ENCODE peak calls at places on chromosomes 13 and 19, in five cellular contexts. S is H9, H is keratinocyte, R is A673, X is pancreas. M is an unnamed sample.

GRCh38 chr13:48828962-48829405 is 146.7 kb upstream of the FNDC3A start:
- DNase-seq in S (peak), H (no peak), R (no peak), X (no peak), M (no peak)

GRCh38 chr19:40623403-40624239 is 22.5 kb downstream of the LTBP4 start:
- DNase-seq in S (peak), H (no peak), R (peak), X (peak), M (no peak)

GRCh38 chr19:10805075-10805757 is 30.8 kb downstream of the TMED1 start:
- DNase-seq in S (no peak), H (no peak), R (no peak), X (no peak), M (no peak)

GRCh38 chr13:47499358-47500150 is 501.5 kb downstream of the SUCLA2 start:
- DNase-seq in S (no peak), H (no peak), R (peak), X (no peak), M (peak)

GRCh38 chr13:34078334-34078999 is 260.5 kb downstream of the RFC3 start:
- DNase-seq in S (no peak), H (no peak), R (no peak), X (no peak), M (no peak)

GRCh38 chr13:31786011-31786410 is 46.7 kb downstream of the RXFP2 start:
- DNase-seq in S (no peak), H (no peak), R (no peak), X (no peak), M (no peak)

GRCh38 chr19:57210381-57210780 is 19.1 kb downstream of the ZNF264 start:
- DNase-seq in S (no peak), H (no peak), R (no peak), X (no peak), M (no peak)

GRCh38 chr13:25908390-25908789 is 143.4 kb downstream of the SHISA2 start:
- DNase-seq in S (no peak), H (no peak), R (no peak), X (no peak), M (no peak)

GRCh38 chr13:40537146-40537895 is 129.1 kb downstream of the FOXO1 start:
- DNase-seq in S (no peak), H (no peak), R (no peak), X (no peak), M (no peak)

GRCh38 chr19:51272183-51272817 is 21.4 kb downstream of the SIGLECL1 start:
- DNase-seq in S (no peak), H (no peak), R (peak), X (no peak), M (no peak)

GRCh38 chr19:43124360-43124759 is 41.9 kb upstream of the PSG2 start:
- DNase-seq in S (no peak), H (no peak), R (no peak), X (no peak), M (no peak)

GRCh38 chr13:36421447-36421846 is 10.8 kb upstream of the CCNA1 start:
- DNase-seq in S (no peak), H (no peak), R (no peak), X (no peak), M (peak)

GRCh38 chr13:34349091-34349722 is 531.3 kb downstream of the RFC3 start:
- DNase-seq in S (no peak), H (no peak), R (no peak), X (no peak), M (no peak)

GRCh38 chr13:59178344-59178743 is 985.4 kb downstream of the DIAPH3 start:
- DNase-seq in S (no peak), H (no peak), R (peak), X (no peak), M (no peak)

GRCh38 chr13:69950160-69950559 is 157.5 kb upstream of the ATXN8OS start:
- DNase-seq in S (no peak), H (no peak), R (no peak), X (no peak), M (no peak)

GRCh38 chr13:27988520-27988919 is at the start of gene URAD:
- DNase-seq in S (no peak), H (no peak), R (no peak), X (no peak), M (no peak)

GRCh38 chr19:17602872-17603552 is 47.6 kb downstream of the COLGALT1 start:
- DNase-seq in S (no peak), H (no peak), R (no peak), X (no peak), M (no peak)

GRCh38 chr19:9935409-9936062 is 779 bp downstream of the OLFM2 start:
- DNase-seq in S (peak), H (no peak), R (no peak), X (no peak), M (no peak)

GRCh38 chr13:62320731-62321130 is 905.1 kb upstream of the PCDH20 start:
- DNase-seq in S (no peak), H (no peak), R (no peak), X (no peak), M (no peak)

GRCh38 chr19:31334101-31334848 is 15.0 kb downstream of the TSHZ3 start:
- DNase-seq in S (no peak), H (no peak), R (no peak), X (no peak), M (peak)

GRCh38 chr13:70856706-70857105 is 748.5 kb upstream of the KLHL1 start:
- DNase-seq in S (no peak), H (no peak), R (no peak), X (no peak), M (peak)

GRCh38 chr13:60148918-60149317 is 14.8 kb downstream of the DIAPH3 start:
- DNase-seq in S (no peak), H (no peak), R (no peak), X (no peak), M (no peak)

GRCh38 chr13:93045836-93046235 is 180.8 kb upstream of the GPC6 start:
- DNase-seq in S (no peak), H (no peak), R (no peak), X (no peak), M (no peak)

GRCh38 chr19:29666634-29667389 is 1.6 kb downstream of the PLEKHF1 start:
- DNase-seq in S (peak), H (no peak), R (peak), X (no peak), M (no peak)

GRCh38 chr19:39405930-39406655 is 554 bp upstream of the ZFP36 start:
- DNase-seq in S (peak), H (no peak), R (peak), X (no peak), M (no peak)

GRCh38 chr19:29431332-29431731 is 94.5 kb upstream of the VSTM2B start:
- DNase-seq in S (no peak), H (no peak), R (no peak), X (no peak), M (no peak)

GRCh38 chr13:47004022-47004421 is 107.2 kb upstream of the HTR2A start:
- DNase-seq in S (no peak), H (no peak), R (no peak), X (no peak), M (no peak)

GRCh38 chr19:44580366-44580895 is 32.9 kb upstream of the IGSF23 start:
- DNase-seq in S (no peak), H (no peak), R (no peak), X (no peak), M (no peak)
- H3K27ac ChIP-seq in S (no peak), H (no peak), R (no peak), X (no peak), M (no peak)

GRCh38 chr13:108987945-108988344 is 358.5 kb downstream of the MYO16 start:
- DNase-seq in S (no peak), H (no peak), R (no peak), X (no peak), M (no peak)

GRCh38 chr13:108996430-108996829 is 367.0 kb downstream of the MYO16 start:
- DNase-seq in S (no peak), H (no peak), R (no peak), X (no peak), M (no peak)

GRCh38 chr13:108987488-108987887 is 358.1 kb downstream of the MYO16 start:
- DNase-seq in S (no peak), H (peak), R (peak), X (no peak), M (no peak)

GRCh38 chr13:108993346-108993745 is 363.9 kb downstream of the MYO16 start:
- DNase-seq in S (no peak), H (no peak), R (no peak), X (no peak), M (no peak)
- H3K27ac ChIP-seq in S (no peak), H (no peak), R (no peak), X (no peak), M (peak)

DNA sequence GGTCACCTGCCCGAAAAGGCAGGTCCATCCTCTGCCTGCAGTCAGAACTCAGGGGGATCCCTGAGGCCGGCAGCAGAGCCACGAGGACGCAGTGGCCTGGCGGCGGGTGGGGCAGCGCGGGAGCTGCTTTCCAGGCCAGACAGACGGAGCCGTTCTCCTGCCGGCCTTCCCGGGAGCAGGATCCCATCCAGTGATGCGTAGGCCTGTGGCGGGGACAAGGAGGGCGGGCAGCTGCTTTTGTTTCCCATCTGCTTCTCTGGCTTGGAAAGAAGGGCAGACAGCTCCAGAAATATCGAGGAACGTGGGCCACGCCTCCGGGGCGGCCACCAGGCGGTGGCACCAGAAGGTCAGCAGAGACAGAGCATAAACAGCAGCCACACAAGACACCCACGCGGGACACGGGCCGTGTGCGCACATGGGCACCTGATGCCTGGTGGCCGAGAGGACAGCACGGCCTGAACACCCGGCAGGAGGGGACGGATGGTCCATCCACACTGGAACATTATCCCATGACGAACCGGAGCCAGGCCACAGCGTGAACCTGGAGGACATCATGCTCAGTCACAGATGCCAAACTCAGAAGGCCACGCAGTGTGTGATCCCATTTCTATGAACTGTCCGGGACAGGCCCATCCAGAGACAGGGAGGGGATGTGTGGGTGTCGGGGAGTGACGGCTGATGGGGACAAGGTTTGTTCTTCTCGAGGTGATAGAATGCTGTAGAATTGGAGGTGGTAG is 13.9 kb upstream of the MKNK2 start:
- DNase-seq in S (no peak), H (no peak), R (no peak), X (no peak), M (no peak)
- H3K27ac ChIP-seq in S (no peak), H (no peak), R (no peak), X (no peak), M (no peak)

GRCh38 chr13:29520671-29521070 is 74.8 kb downstream of the SLC7A1 start:
- DNase-seq in S (no peak), H (no peak), R (peak), X (no peak), M (no peak)

GRCh38 chr13:29521336-29521735 is 74.2 kb downstream of the SLC7A1 start:
- DNase-seq in S (no peak), H (no peak), R (no peak), X (no peak), M (no peak)

GRCh38 chr13:29522044-29522685 is 73.3 kb downstream of the SLC7A1 start:
- DNase-seq in S (no peak), H (no peak), R (peak), X (no peak), M (no peak)

GRCh38 chr13:29516880-29517279 is 78.6 kb downstream of the SLC7A1 start:
- DNase-seq in S (no peak), H (no peak), R (no peak), X (no peak), M (no peak)

DNA sequence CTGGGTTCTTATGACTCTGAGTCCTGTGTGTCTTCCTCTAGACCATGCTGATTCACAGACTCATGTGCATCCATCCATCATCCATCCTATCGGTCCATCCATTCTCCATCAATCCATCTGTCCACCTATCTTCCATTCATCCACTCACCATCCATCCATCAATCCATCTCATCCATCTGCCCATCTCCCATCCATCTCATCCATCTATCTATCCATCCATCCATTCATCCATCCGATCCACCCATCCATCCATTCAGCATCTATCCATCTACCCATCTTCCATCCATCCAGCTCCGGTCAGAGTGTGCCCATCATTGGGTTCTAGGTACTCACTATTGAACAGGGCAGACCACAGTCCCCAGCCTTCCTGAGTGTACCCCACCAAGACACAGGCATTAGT is 75.6 kb downstream of the SLC7A1 start:
- DNase-seq in S (no peak), H (no peak), R (no peak), X (no peak), M (no peak)
- H3K27ac ChIP-seq in S (no peak), H (no peak), R (no peak), X (no peak), M (no peak)

GRCh38 chr19:16446108-16447014 is 25.4 kb downstream of the EPS15L1 start:
- DNase-seq in S (no peak), H (no peak), R (no peak), X (no peak), M (no peak)
- H3K27ac ChIP-seq in S (no peak), H (no peak), R (no peak), X (no peak), M (peak)

GRCh38 chr13:76886005-76886291 is 257 bp downstream of the KCTD12 start:
- DNase-seq in S (no peak), H (no peak), R (no peak), X (no peak), M (no peak)
- H3K27ac ChIP-seq in S (no peak), H (no peak), R (no peak), X (peak), M (peak)

GRCh38 chr13:20442370-20442769 is 83.3 kb downstream of the CRYL1 start:
- DNase-seq in S (no peak), H (no peak), R (no peak), X (no peak), M (no peak)
- H3K27ac ChIP-seq in S (no peak), H (peak), R (no peak), X (no peak), M (peak)

DNA sequence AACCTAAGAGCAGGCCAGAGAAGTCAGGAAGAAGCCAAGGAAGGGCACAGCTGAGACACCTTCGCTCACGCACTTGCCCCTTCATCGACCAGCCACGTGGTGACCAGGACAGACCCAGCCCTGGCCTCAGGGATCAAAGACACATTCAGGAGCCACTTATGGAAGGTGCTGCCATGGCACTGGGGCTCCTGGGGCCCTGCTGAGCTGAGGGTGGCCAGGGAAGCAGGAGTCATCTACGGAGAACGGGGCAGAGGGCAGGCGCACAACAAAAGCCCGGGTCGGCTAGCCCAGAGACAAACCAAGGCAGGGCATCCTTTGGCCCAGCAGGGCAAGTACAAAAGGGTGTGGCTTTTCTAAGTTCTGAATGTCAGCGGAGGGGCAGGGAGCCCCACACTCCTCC is 2.3 kb downstream of the PLPP2 start:
- DNase-seq in S (no peak), H (no peak), R (no peak), X (no peak), M (no peak)
- H3K27ac ChIP-seq in S (no peak), H (no peak), R (no peak), X (no peak), M (peak)